ENCODE peak calls at places on chromosomes 1 and 21, in ten cellular contexts. R is NCI-H1694 treated with DMSO at 0.1 percent for 48 hours; Z is cardiac muscle cell; G is stimulated activated naive CD8-positive, alpha-beta T cell treated with anti-CD3 and anti-CD28 coated beads, Interleukin-15, amount 100 ng/mL, for 72 hours; Q is stimulated activated CD4-positive, alpha-beta T cell treated with anti-CD3 and anti-CD28 coated beads, Interleukin-12 subunit alpha, Interleukin-12 subunit beta, amount 100 ng/mL, for 4 hours; V is endothelial cell; U is aorta; O is AML-193; F is myocyte; X is CD4-positive, alpha-beta T cell. C is an unnamed sample.

GRCh38 chr1:155254228-155254713 is 1.0 kb downstream of the ENTREP3 start:
- DNase-seq in R (no peak), Z (no peak), G (no peak), Q (no peak), V (no peak), U (no peak), O (no peak), F (peak; percentile 58), X (no peak), C (no peak)

GRCh38 chr1:204447736-204448135 is 36.1 kb upstream of the PPP1R15B start:
- DNase-seq in R (no peak), Z (no peak), G (no peak), Q (no peak), V (no peak), U (no peak), O (no peak), F (no peak), X (no peak), C (no peak)

GRCh38 chr1:159056069-159056698 is 20.4 kb downstream of the AIM2 start:
- DNase-seq in R (no peak), Z (no peak), G (no peak), Q (no peak), V (no peak), U (no peak), O (no peak), F (no peak), X (no peak), C (peak; percentile 45)

GRCh38 chr1:87330201-87330953 is 1.7 kb downstream of the LMO4 start:
- DNase-seq in R (peak; percentile 21), Z (peak; percentile 50), G (peak; percentile 14), Q (no peak), V (no peak), U (peak; percentile 52), O (no peak), F (peak; percentile 23), X (no peak), C (peak; percentile 53)

GRCh38 chr1:206953126-206953525 is 6.9 kb upstream of the PIGR start:
- DNase-seq in R (no peak), Z (no peak), G (no peak), Q (no peak), V (no peak), U (no peak), O (no peak), F (no peak), X (no peak), C (no peak)

GRCh38 chr1:111660204-111661150 is 40.9 kb downstream of the RAP1A start:
- DNase-seq in R (no peak), Z (no peak), G (no peak), Q (no peak), V (no peak), U (no peak), O (peak; percentile 14), F (no peak), X (no peak), C (peak; percentile 17)

GRCh38 chr1:65958561-65959350 is 166.1 kb downstream of the PDE4B start:
- DNase-seq in R (peak; percentile 71), Z (peak; percentile 66), G (peak; percentile 13), Q (no peak), V (peak; percentile 33), U (no peak), O (peak; percentile 56), F (peak; percentile 66), X (peak; percentile 1), C (peak; percentile 87)

GRCh38 chr1:33312413-33312749 is 8.5 kb downstream of the A3GALT2 start:
- DNase-seq in R (no peak), Z (no peak), G (no peak), Q (no peak), V (no peak), U (peak; percentile 19), O (no peak), F (no peak), X (no peak), C (no peak)

GRCh38 chr1:66916320-66916719 is 8.3 kb downstream of the DNAI4 start:
- DNase-seq in R (no peak), Z (no peak), G (no peak), Q (no peak), V (no peak), U (no peak), O (no peak), F (no peak), X (no peak), C (no peak)

GRCh38 chr1:186708578-186709203 is 28.5 kb upstream of the PTGS2 start:
- DNase-seq in R (no peak), Z (no peak), G (no peak), Q (no peak), V (no peak), U (no peak), O (no peak), F (no peak), X (no peak), C (no peak)

GRCh38 chr1:18965206-18966173 is 9.0 kb upstream of the IFFO2 start:
- DNase-seq in R (no peak), Z (no peak), G (peak; percentile 25), Q (no peak), V (no peak), U (peak; percentile 18), O (no peak), F (no peak), X (no peak), C (no peak)

GRCh38 chr21:42818328-42818749 is 61.0 kb downstream of the WDR4 start:
- DNase-seq in R (peak; percentile 16), Z (peak; percentile 33), G (peak; percentile 52), Q (peak; percentile 54), V (peak; percentile 61), U (peak; percentile 71), O (peak; percentile 42), F (peak; percentile 28), X (peak; percentile 70), C (no peak)

GRCh38 chr1:56948403-56949023 is 17.3 kb downstream of the C8B start:
- DNase-seq in R (no peak), Z (no peak), G (no peak), Q (no peak), V (no peak), U (no peak), O (peak; percentile 37), F (no peak), X (no peak), C (no peak)

GRCh38 chr1:198408716-198409115 is 131.8 kb downstream of the ATP6V1G3 start:
- DNase-seq in R (no peak), Z (no peak), G (no peak), Q (no peak), V (no peak), U (no peak), O (no peak), F (no peak), X (no peak), C (no peak)

GRCh38 chr1:214002060-214002459 is 14.3 kb downstream of the PROX1 start:
- DNase-seq in R (peak; percentile 90), Z (no peak), G (no peak), Q (no peak), V (no peak), U (no peak), O (no peak), F (no peak), X (no peak), C (no peak)

GRCh38 chr1:153648000-153648643 is 10.4 kb upstream of the SNAPIN start:
- DNase-seq in R (no peak), Z (no peak), G (no peak), Q (no peak), V (no peak), U (no peak), O (no peak), F (no peak), X (no peak), C (no peak)

GRCh38 chr1:35795295-35795694 is 12.5 kb upstream of the AGO4 start:
- DNase-seq in R (no peak), Z (no peak), G (no peak), Q (no peak), V (no peak), U (no peak), O (no peak), F (no peak), X (no peak), C (no peak)

GRCh38 chr1:162564762-162565218 is 3.3 kb downstream of the UAP1 start:
- DNase-seq in R (no peak), Z (no peak), G (no peak), Q (no peak), V (no peak), U (no peak), O (no peak), F (no peak), X (no peak), C (no peak)

GRCh38 chr1:168923521-168924136 is 182.9 kb upstream of the ATP1B1 start:
- DNase-seq in R (no peak), Z (no peak), G (no peak), Q (no peak), V (no peak), U (no peak), O (no peak), F (no peak), X (no peak), C (no peak)

GRCh38 chr1:162631546-162632233 is 574 bp upstream of the DDR2 start:
- DNase-seq in R (no peak), Z (peak; percentile 63), G (no peak), Q (no peak), V (no peak), U (peak; percentile 52), O (no peak), F (peak; percentile 76), X (no peak), C (no peak)

GRCh38 chr1:202968895-202969295 is 1.8 kb upstream of the CYB5R1 start:
- DNase-seq in R (peak; percentile 70), Z (peak; percentile 69), G (peak; percentile 46), Q (no peak), V (peak; percentile 55), U (peak; percentile 72), O (peak; percentile 99), F (peak; percentile 79), X (no peak), C (peak; percentile 53)

GRCh38 chr1:32464191-32464715 is 619 bp upstream of the ZBTB8B start:
- DNase-seq in R (no peak), Z (peak; percentile 49), G (no peak), Q (no peak), V (peak; percentile 7), U (no peak), O (no peak), F (peak; percentile 6), X (no peak), C (peak; percentile 62)

GRCh38 chr1:26471498-26472329 is 526 bp upstream of the HMGN2 start:
- DNase-seq in R (peak; percentile 73), Z (peak; percentile 78), G (no peak), Q (peak; percentile 30), V (peak; percentile 67), U (peak; percentile 89), O (peak; percentile 92), F (peak; percentile 80), X (peak; percentile 30), C (peak; percentile 36)

GRCh38 chr1:233993651-233994050 is 89.2 kb downstream of the SLC35F3 start:
- DNase-seq in R (no peak), Z (no peak), G (no peak), Q (no peak), V (no peak), U (no peak), O (no peak), F (no peak), X (no peak), C (no peak)

GRCh38 chr1:67741121-67741520 is 56.1 kb downstream of the GADD45A start:
- DNase-seq in R (no peak), Z (no peak), G (no peak), Q (no peak), V (no peak), U (no peak), O (no peak), F (no peak), X (no peak), C (no peak)

GRCh38 chr21:45419162-45419561 is 14.2 kb downstream of the COL18A1 start:
- DNase-seq in R (no peak), Z (no peak), G (no peak), Q (no peak), V (no peak), U (peak; percentile 38), O (no peak), F (no peak), X (no peak), C (no peak)

C was measured in midbrain.